ENCODE peak calls at places on chromosomes 16 and 17, in seven cellular contexts. A is frontal cortex; N is NCI-H345; D is T-cell; Q is amygdala; O is CD8-positive, alpha-beta T cell; I is NCI-H1694 treated with DMSO at 0.1 percent for 48 hours. J is an unnamed sample.

GRCh38 chr16:67490330-67491096 is 7.2 kb upstream of the AGRP start:
- DNase-seq in A (no peak), N (no peak), D (no peak), Q (no peak), O (no peak), I (no peak), J (no peak)

GRCh38 chr17:57365420-57365819 is 109.1 kb downstream of the MSI2 start:
- DNase-seq in A (no peak), N (no peak), D (no peak), Q (no peak), O (no peak), I (no peak), J (no peak)

GRCh38 chr16:70267516-70267915 is 15.8 kb upstream of the EXOSC6 start:
- DNase-seq in A (no peak), N (no peak), D (no peak), Q (no peak), O (no peak), I (peak; percentile 32), J (peak; percentile 58)

GRCh38 chr16:89431616-89432015 is 58.7 kb downstream of the ANKRD11 start:
- DNase-seq in A (no peak), N (no peak), D (no peak), Q (no peak), O (no peak), I (no peak), J (no peak)

GRCh38 chr16:87723224-87723619 is 42.6 kb downstream of the KLHDC4 start:
- DNase-seq in A (peak; percentile 89), N (peak; percentile 93), D (peak; percentile 31), Q (no peak), O (no peak), I (peak; percentile 89), J (no peak)

GRCh38 chr16:57938936-57939871 is 31.7 kb downstream of the CNGB1 start:
- DNase-seq in A (no peak), N (no peak), D (no peak), Q (no peak), O (no peak), I (no peak), J (no peak)

GRCh38 chr17:38750044-38750311 is 1.8 kb upstream of the PCGF2 start:
- DNase-seq in A (no peak), N (no peak), D (no peak), Q (no peak), O (no peak), I (peak; percentile 67), J (no peak)

GRCh38 chr17:5536831-5537230 is 47.5 kb downstream of the NLRP1 start:
- DNase-seq in A (no peak), N (no peak), D (no peak), Q (no peak), O (no peak), I (no peak), J (no peak)

GRCh38 chr16:81575307-81575706 is 130.7 kb downstream of the CMIP start:
- DNase-seq in A (no peak), N (no peak), D (no peak), Q (no peak), O (no peak), I (no peak), J (no peak)

GRCh38 chr17:45394913-45395568 is 37.6 kb downstream of the ARHGAP27 start:
- DNase-seq in A (peak; percentile 78), N (peak; percentile 16), D (peak; percentile 35), Q (no peak), O (peak; percentile 65), I (peak; percentile 83), J (peak; percentile 85)

GRCh38 chr17:46139365-46140210 is 53.6 kb downstream of the KANSL1 start:
- DNase-seq in A (no peak), N (no peak), D (no peak), Q (no peak), O (no peak), I (no peak), J (no peak)

GRCh38 chr16:3304370-3304769 is 860 bp downstream of the TIGD7 start:
- DNase-seq in A (no peak), N (no peak), D (no peak), Q (no peak), O (no peak), I (no peak), J (no peak)

GRCh38 chr16:23436992-23437391 is 16.0 kb downstream of the COG7 start:
- DNase-seq in A (no peak), N (no peak), D (no peak), Q (no peak), O (no peak), I (no peak), J (no peak)

GRCh38 chr17:49015924-49016774 is 19.0 kb downstream of the IGF2BP1 start:
- DNase-seq in A (peak; percentile 5), N (no peak), D (no peak), Q (no peak), O (no peak), I (no peak), J (no peak)

GRCh38 chr17:7703584-7704574 is 1.1 kb upstream of the EFNB3 start:
- DNase-seq in A (no peak), N (peak; percentile 86), D (no peak), Q (no peak), O (no peak), I (no peak), J (no peak)

GRCh38 chr16:89958068-89958467 is 9.5 kb downstream of the DEF8 start:
- DNase-seq in A (no peak), N (no peak), D (no peak), Q (no peak), O (no peak), I (no peak), J (peak; percentile 35)

GRCh38 chr17:27915715-27916114 is 22.6 kb upstream of the LYRM9 start:
- DNase-seq in A (no peak), N (peak; percentile 85), D (no peak), Q (no peak), O (no peak), I (no peak), J (no peak)

GRCh38 chr16:87741700-87742415 is 23.9 kb downstream of the KLHDC4 start:
- DNase-seq in A (no peak), N (no peak), D (no peak), Q (no peak), O (no peak), I (no peak), J (no peak)

GRCh38 chr17:63842173-63842539 is 329 bp downstream of the SMARCD2 start:
- DNase-seq in A (no peak), N (peak; percentile 45), D (no peak), Q (no peak), O (no peak), I (no peak), J (peak; percentile 37)

GRCh38 chr17:57939797-57940196 is 15.4 kb downstream of the CUEDC1 start:
- DNase-seq in A (no peak), N (peak; percentile 83), D (peak; percentile 45), Q (no peak), O (no peak), I (no peak), J (no peak)

GRCh38 chr17:73623247-73623646 is 21.0 kb downstream of the SDK2 start:
- DNase-seq in A (no peak), N (no peak), D (no peak), Q (no peak), O (no peak), I (no peak), J (no peak)

GRCh38 chr17:62871291-62871690 is 63.2 kb upstream of the MARCHF10 start:
- DNase-seq in A (no peak), N (no peak), D (no peak), Q (no peak), O (no peak), I (no peak), J (no peak)

GRCh38 chr17:3693829-3694231 is 2.1 kb downstream of the P2RX5 start:
- DNase-seq in A (no peak), N (no peak), D (peak; percentile 16), Q (no peak), O (no peak), I (no peak), J (no peak)

GRCh38 chr16:50067290-50067853 is 1.6 kb downstream of the HEATR3 start:
- DNase-seq in A (no peak), N (no peak), D (peak; percentile 55), Q (no peak), O (peak; percentile 54), I (peak; percentile 39), J (peak; percentile 8)

GRCh38 chr17:21105081-21105480 is 21.7 kb upstream of the DHRS7B start:
- DNase-seq in A (no peak), N (no peak), D (no peak), Q (no peak), O (no peak), I (no peak), J (no peak)

GRCh38 chr16:15689290-15689689 is 39.2 kb downstream of the NDE1 start:
- DNase-seq in A (no peak), N (no peak), D (no peak), Q (no peak), O (no peak), I (no peak), J (no peak)